ENCODE peak calls at places on chromosomes 3 and 15, in four cellular contexts. One of them, this sample, is unnamed.
A peak's percentile ranks its signal among the peaks of the same experiment; 100 is the strongest.

GRCh38 chr15:37536967-37537624 is 397.3 kb upstream of the TMCO5A start:
- DNase-seq in aorta: no peak
- DNase-seq in upper lobe of right lung: no peak
- DNase-seq in naive thymus-derived CD4-positive, alpha-beta T cell: no peak
- DNase-seq in this sample: no peak

GRCh38 chr3:28906561-28907310 is 374.1 kb upstream of the RBMS3 start:
- DNase-seq in aorta: no peak
- DNase-seq in upper lobe of right lung: no peak
- DNase-seq in naive thymus-derived CD4-positive, alpha-beta T cell: no peak
- DNase-seq in this sample: no peak

GRCh38 chr3:31710123-31710841 is 177.6 kb downstream of the STT3B start:
- DNase-seq in aorta: no peak
- DNase-seq in upper lobe of right lung: no peak
- DNase-seq in naive thymus-derived CD4-positive, alpha-beta T cell: no peak
- DNase-seq in this sample: no peak

GRCh38 chr15:87368511-87368910 is 888.0 kb downstream of the NTRK3 start:
- DNase-seq in aorta: no peak
- DNase-seq in upper lobe of right lung: no peak
- DNase-seq in naive thymus-derived CD4-positive, alpha-beta T cell: no peak
- DNase-seq in this sample: no peak

GRCh38 chr3:64395490-64395889 is 170.2 kb upstream of the PRICKLE2 start:
- DNase-seq in aorta: no peak
- DNase-seq in upper lobe of right lung: no peak
- DNase-seq in naive thymus-derived CD4-positive, alpha-beta T cell: no peak
- DNase-seq in this sample: no peak

GRCh38 chr3:114668099-114668498 is 374.3 kb downstream of the TIGIT start:
- DNase-seq in aorta: no peak
- DNase-seq in upper lobe of right lung: no peak
- DNase-seq in naive thymus-derived CD4-positive, alpha-beta T cell: no peak
- DNase-seq in this sample: no peak

GRCh38 chr3:40073310-40074007 is 236.0 kb upstream of the EIF1B start:
- DNase-seq in aorta: no peak
- DNase-seq in upper lobe of right lung: no peak
- DNase-seq in naive thymus-derived CD4-positive, alpha-beta T cell: no peak
- DNase-seq in this sample: no peak

GRCh38 chr3:58150800-58151199 is 60.0 kb downstream of the DNASE1L3 start:
- DNase-seq in aorta: no peak
- DNase-seq in upper lobe of right lung: no peak
- DNase-seq in naive thymus-derived CD4-positive, alpha-beta T cell: no peak
- DNase-seq in this sample: no peak

GRCh38 chr15:49115062-49115461 is 40.3 kb downstream of the COPS2 start:
- DNase-seq in aorta: no peak
- DNase-seq in upper lobe of right lung: no peak
- DNase-seq in naive thymus-derived CD4-positive, alpha-beta T cell: no peak
- DNase-seq in this sample: no peak

GRCh38 chr15:100672959-100673358 is 70.6 kb downstream of the ASB7 start:
- DNase-seq in aorta: no peak
- DNase-seq in upper lobe of right lung: no peak
- DNase-seq in naive thymus-derived CD4-positive, alpha-beta T cell: no peak
- DNase-seq in this sample: no peak

GRCh38 chr3:11820540-11821041 is 26.1 kb downstream of the TAMM41 start:
- DNase-seq in aorta: no peak
- DNase-seq in upper lobe of right lung: no peak
- DNase-seq in naive thymus-derived CD4-positive, alpha-beta T cell: no peak
- DNase-seq in this sample: no peak

GRCh38 chr3:146970236-146970635 is 365.1 kb upstream of the PLSCR5 start:
- DNase-seq in aorta: no peak
- DNase-seq in upper lobe of right lung: no peak
- DNase-seq in naive thymus-derived CD4-positive, alpha-beta T cell: no peak
- DNase-seq in this sample: no peak

GRCh38 chr3:153722157-153722556 is 399.0 kb upstream of the ARHGEF26 start:
- DNase-seq in aorta: no peak
- DNase-seq in upper lobe of right lung: no peak
- DNase-seq in naive thymus-derived CD4-positive, alpha-beta T cell: no peak
- DNase-seq in this sample: no peak

GRCh38 chr3:102595057-102595456 is 160.2 kb downstream of the ZPLD1 start:
- DNase-seq in aorta: no peak
- DNase-seq in upper lobe of right lung: no peak
- DNase-seq in naive thymus-derived CD4-positive, alpha-beta T cell: no peak
- DNase-seq in this sample: no peak

GRCh38 chr15:66094331-66094730 is 159.2 kb downstream of the MEGF11 start:
- DNase-seq in aorta: no peak
- DNase-seq in upper lobe of right lung: peak; percentile 37
- DNase-seq in naive thymus-derived CD4-positive, alpha-beta T cell: no peak
- DNase-seq in this sample: no peak

GRCh38 chr3:44832965-44833364 is 28.7 kb upstream of the TMEM42 start:
- DNase-seq in aorta: no peak
- DNase-seq in upper lobe of right lung: no peak
- DNase-seq in naive thymus-derived CD4-positive, alpha-beta T cell: no peak
- DNase-seq in this sample: no peak

GRCh38 chr15:57158997-57159668 is 217.2 kb upstream of the CGNL1 start:
- DNase-seq in aorta: no peak
- DNase-seq in upper lobe of right lung: no peak
- DNase-seq in naive thymus-derived CD4-positive, alpha-beta T cell: no peak
- DNase-seq in this sample: no peak

GRCh38 chr3:147392083-147392916 is 14.0 kb downstream of the ZIC4 start:
- DNase-seq in aorta: peak; percentile 78
- DNase-seq in upper lobe of right lung: no peak
- DNase-seq in naive thymus-derived CD4-positive, alpha-beta T cell: no peak
- DNase-seq in this sample: peak; percentile 70

GRCh38 chr3:47108546-47108945 is 55.4 kb downstream of the SETD2 start:
- DNase-seq in aorta: no peak
- DNase-seq in upper lobe of right lung: no peak
- DNase-seq in naive thymus-derived CD4-positive, alpha-beta T cell: no peak
- DNase-seq in this sample: no peak

GRCh38 chr15:81341351-81341750 is 17.4 kb upstream of the STARD5 start:
- DNase-seq in aorta: no peak
- DNase-seq in upper lobe of right lung: no peak
- DNase-seq in naive thymus-derived CD4-positive, alpha-beta T cell: no peak
- DNase-seq in this sample: peak; percentile 50

GRCh38 chr3:82130056-82130455 is 368.6 kb upstream of the GBE1 start:
- DNase-seq in aorta: no peak
- DNase-seq in upper lobe of right lung: no peak
- DNase-seq in naive thymus-derived CD4-positive, alpha-beta T cell: no peak
- DNase-seq in this sample: no peak

GRCh38 chr15:36361351-36361870 is 218.0 kb upstream of the CDIN1 start:
- DNase-seq in aorta: no peak
- DNase-seq in upper lobe of right lung: no peak
- DNase-seq in naive thymus-derived CD4-positive, alpha-beta T cell: no peak
- DNase-seq in this sample: no peak

GRCh38 chr3:14463330-14464216 is 61.2 kb downstream of the SLC6A6 start:
- DNase-seq in aorta: no peak
- DNase-seq in upper lobe of right lung: no peak
- DNase-seq in naive thymus-derived CD4-positive, alpha-beta T cell: no peak
- DNase-seq in this sample: no peak

GRCh38 chr3:194072097-194072428 is 63.9 kb upstream of the HES1 start:
- DNase-seq in aorta: no peak
- DNase-seq in upper lobe of right lung: no peak
- DNase-seq in naive thymus-derived CD4-positive, alpha-beta T cell: no peak
- DNase-seq in this sample: no peak

GRCh38 chr3:122092460-122093165 is 37.5 kb downstream of the CD86 start:
- DNase-seq in aorta: no peak
- DNase-seq in upper lobe of right lung: peak; percentile 72
- DNase-seq in naive thymus-derived CD4-positive, alpha-beta T cell: peak; percentile 51
- DNase-seq in this sample: no peak

GRCh38 chr15:69375151-69375790 is 38.9 kb upstream of the KIF23 start:
- DNase-seq in aorta: peak; percentile 7
- DNase-seq in upper lobe of right lung: no peak
- DNase-seq in naive thymus-derived CD4-positive, alpha-beta T cell: no peak
- DNase-seq in this sample: no peak

GRCh38 chr3:126924458-126924857 is 58.5 kb upstream of the PLXNA1 start:
- DNase-seq in aorta: no peak
- DNase-seq in upper lobe of right lung: no peak
- DNase-seq in naive thymus-derived CD4-positive, alpha-beta T cell: no peak
- DNase-seq in this sample: no peak

GRCh38 chr15:42157381-42157780 is 945 bp upstream of the PLA2G4F start:
- DNase-seq in aorta: no peak
- DNase-seq in upper lobe of right lung: no peak
- DNase-seq in naive thymus-derived CD4-positive, alpha-beta T cell: no peak
- DNase-seq in this sample: no peak

GRCh38 chr3:37772773-37773291 is 88.8 kb upstream of the CTDSPL start:
- DNase-seq in aorta: no peak
- DNase-seq in upper lobe of right lung: no peak
- DNase-seq in naive thymus-derived CD4-positive, alpha-beta T cell: no peak
- DNase-seq in this sample: no peak

GRCh38 chr3:134483195-134483890 is 2.4 kb downstream of the ANAPC13 start:
- DNase-seq in aorta: no peak
- DNase-seq in upper lobe of right lung: no peak
- DNase-seq in naive thymus-derived CD4-positive, alpha-beta T cell: no peak
- DNase-seq in this sample: no peak

GRCh38 chr15:62961134-62961533 is 81.4 kb upstream of the TPM1 start:
- DNase-seq in aorta: no peak
- DNase-seq in upper lobe of right lung: no peak
- DNase-seq in naive thymus-derived CD4-positive, alpha-beta T cell: no peak
- DNase-seq in this sample: no peak

GRCh38 chr15:43085921-43086320 is 19.9 kb downstream of the UBR1 start:
- DNase-seq in aorta: no peak
- DNase-seq in upper lobe of right lung: no peak
- DNase-seq in naive thymus-derived CD4-positive, alpha-beta T cell: no peak
- DNase-seq in this sample: no peak

GRCh38 chr15:85402195-85402921 is 22.0 kb downstream of the AKAP13 start:
- DNase-seq in aorta: no peak
- DNase-seq in upper lobe of right lung: no peak
- DNase-seq in naive thymus-derived CD4-positive, alpha-beta T cell: no peak
- DNase-seq in this sample: no peak

GRCh38 chr15:85405467-85405866 is 25.1 kb downstream of the AKAP13 start:
- DNase-seq in aorta: no peak
- DNase-seq in upper lobe of right lung: no peak
- DNase-seq in naive thymus-derived CD4-positive, alpha-beta T cell: no peak
- DNase-seq in this sample: no peak

GRCh38 chr15:85403745-85404144 is 23.3 kb downstream of the AKAP13 start:
- DNase-seq in aorta: no peak
- DNase-seq in upper lobe of right lung: no peak
- DNase-seq in naive thymus-derived CD4-positive, alpha-beta T cell: no peak
- DNase-seq in this sample: no peak

GRCh38 chr15:85404922-85405293 is 24.5 kb downstream of the AKAP13 start:
- DNase-seq in aorta: no peak
- DNase-seq in upper lobe of right lung: no peak
- DNase-seq in naive thymus-derived CD4-positive, alpha-beta T cell: no peak
- DNase-seq in this sample: no peak

DNA sequence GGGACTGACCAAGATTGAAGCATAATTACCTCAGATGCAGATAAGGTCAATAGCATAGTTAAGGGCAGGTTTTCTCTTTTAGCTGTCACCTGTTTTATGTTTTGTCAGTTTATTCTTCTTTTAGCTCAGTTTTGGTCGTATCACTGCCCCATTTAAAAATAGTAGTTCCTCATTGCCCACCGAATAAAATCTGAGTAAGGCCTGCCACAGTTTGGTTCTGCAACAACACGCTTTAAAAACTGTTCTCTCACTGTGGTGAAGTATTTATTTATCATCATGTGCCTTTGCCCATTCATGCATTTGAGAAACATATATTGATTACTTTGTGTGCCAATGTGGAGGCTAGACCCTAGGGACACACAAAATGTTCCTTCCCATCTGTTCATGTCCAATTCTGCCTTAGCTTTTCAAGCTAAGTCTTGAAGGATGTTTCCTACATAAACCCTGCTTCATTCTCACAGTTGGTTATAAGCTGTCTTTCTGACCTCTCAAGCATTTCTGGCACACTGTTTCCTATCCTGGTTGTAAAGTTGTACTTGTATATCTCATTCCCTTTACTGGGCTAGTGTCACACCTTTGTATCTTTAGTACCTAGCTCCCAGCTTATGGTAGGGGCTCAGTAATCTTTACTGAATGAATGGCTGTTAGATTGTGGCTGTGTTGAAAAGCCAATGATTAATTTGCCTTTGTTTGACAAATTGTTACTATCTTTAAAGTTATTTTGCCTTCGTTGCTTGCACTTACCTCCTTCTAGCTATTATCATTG is 23.9 kb downstream of the AKAP13 start:
- DNase-seq in aorta: no peak
- DNase-seq in upper lobe of right lung: no peak
- DNase-seq in naive thymus-derived CD4-positive, alpha-beta T cell: no peak
- DNase-seq in this sample: no peak
- H3K4me3 ChIP-seq in aorta: no peak overlapping the region
- H3K4me3 ChIP-seq in upper lobe of right lung: no peak overlapping the region
- H3K4me3 ChIP-seq in naive thymus-derived CD4-positive, alpha-beta T cell: no peak overlapping the region
- H3K4me3 ChIP-seq in this sample: no peak overlapping the region

GRCh38 chr15:50189630-50190029 is 7.6 kb downstream of the SLC27A2 start:
- DNase-seq in aorta: no peak
- DNase-seq in upper lobe of right lung: no peak
- DNase-seq in naive thymus-derived CD4-positive, alpha-beta T cell: no peak
- DNase-seq in this sample: no peak
- H3K27ac ChIP-seq in aorta: no peak overlapping the region
- H3K27ac ChIP-seq in upper lobe of right lung: no peak overlapping the region
- H3K27ac ChIP-seq in naive thymus-derived CD4-positive, alpha-beta T cell: no peak overlapping the region
- H3K27ac ChIP-seq in this sample: no peak overlapping the region

GRCh38 chr3:149145361-149145760 is 15.9 kb downstream of the HPS3 start:
- DNase-seq in aorta: no peak
- DNase-seq in upper lobe of right lung: no peak
- DNase-seq in naive thymus-derived CD4-positive, alpha-beta T cell: no peak
- DNase-seq in this sample: no peak
- H3K4me3 ChIP-seq in aorta: no peak overlapping the region
- H3K4me3 ChIP-seq in upper lobe of right lung: no peak overlapping the region
- H3K4me3 ChIP-seq in naive thymus-derived CD4-positive, alpha-beta T cell: no peak overlapping the region
- H3K4me3 ChIP-seq in this sample: no peak overlapping the region

GRCh38 chr15:77482570-77482969 is 61.9 kb downstream of the HMG20A start:
- DNase-seq in aorta: no peak
- DNase-seq in upper lobe of right lung: no peak
- DNase-seq in naive thymus-derived CD4-positive, alpha-beta T cell: no peak
- DNase-seq in this sample: no peak

GRCh38 chr15:77483426-77483825 is 62.7 kb downstream of the HMG20A start:
- DNase-seq in aorta: no peak
- DNase-seq in upper lobe of right lung: no peak
- DNase-seq in naive thymus-derived CD4-positive, alpha-beta T cell: no peak
- DNase-seq in this sample: no peak

GRCh38 chr15:77487479-77487861 is 66.8 kb downstream of the HMG20A start:
- DNase-seq in aorta: no peak
- DNase-seq in upper lobe of right lung: no peak
- DNase-seq in naive thymus-derived CD4-positive, alpha-beta T cell: no peak
- DNase-seq in this sample: no peak

GRCh38 chr15:77486542-77487478 is 66.1 kb downstream of the HMG20A start:
- DNase-seq in aorta: no peak
- DNase-seq in upper lobe of right lung: no peak
- DNase-seq in naive thymus-derived CD4-positive, alpha-beta T cell: no peak
- DNase-seq in this sample: no peak

DNA sequence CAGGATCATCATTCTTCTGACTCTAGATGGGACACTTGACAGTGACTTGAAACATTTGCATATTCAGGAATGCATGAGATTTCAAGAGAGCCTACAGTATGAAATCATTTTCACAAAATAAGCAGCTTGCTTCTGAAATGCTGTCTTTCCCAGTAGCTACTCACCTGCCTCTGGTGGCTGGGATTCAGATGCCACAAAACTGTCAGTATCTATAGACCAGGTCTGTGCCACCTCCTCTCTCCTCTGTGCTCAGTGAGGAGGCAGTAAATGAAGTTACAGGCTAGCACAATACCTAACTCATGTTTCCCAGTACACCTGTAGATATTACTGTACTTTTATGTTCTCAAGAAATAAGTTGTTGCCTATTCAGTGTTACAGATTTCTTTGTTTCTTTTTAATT is 64.3 kb downstream of the HMG20A start:
- DNase-seq in aorta: no peak
- DNase-seq in upper lobe of right lung: no peak
- DNase-seq in naive thymus-derived CD4-positive, alpha-beta T cell: no peak
- DNase-seq in this sample: no peak
- H3K27ac ChIP-seq in aorta: no peak overlapping the region
- H3K27ac ChIP-seq in upper lobe of right lung: no peak overlapping the region
- H3K27ac ChIP-seq in naive thymus-derived CD4-positive, alpha-beta T cell: no peak overlapping the region
- H3K27ac ChIP-seq in this sample: no peak overlapping the region

This sample was measured in coronary artery.